ENCODE peak calls at places on chromosomes 5 and 9, in four cellular contexts. D is sigmoid colon, J is BJ, T is HCT116. H is an unnamed sample.

GRCh38 chr5:10199700-10200099 is 50.0 kb downstream of the ATPSCKMT start:
- DNase-seq in D (no peak), J (peak), T (no peak), H (no peak)

GRCh38 chr5:75381456-75381855 is 44.4 kb downstream of the HMGCR start:
- DNase-seq in D (no peak), J (no peak), T (no peak), H (no peak)

GRCh38 chr5:148003226-148003625 is 60.6 kb upstream of the SPINK5 start:
- DNase-seq in D (no peak), J (no peak), T (no peak), H (no peak)

GRCh38 chr5:962386-962785 is 46.2 kb upstream of the NKD2 start:
- DNase-seq in D (no peak), J (no peak), T (no peak), H (no peak)

GRCh38 chr9:16825971-16826370 is 44.5 kb downstream of the BNC2 start:
- DNase-seq in D (no peak), J (peak), T (no peak), H (no peak)

GRCh38 chr9:108151161-108151586 is 661.6 kb upstream of the KLF4 start:
- DNase-seq in D (no peak), J (no peak), T (no peak), H (peak)

GRCh38 chr9:36962721-36963120 is 71.3 kb downstream of the PAX5 start:
- DNase-seq in D (no peak), J (no peak), T (no peak), H (no peak)

GRCh38 chr5:54658014-54658413 is 140.5 kb downstream of the SNX18 start:
- DNase-seq in D (no peak), J (no peak), T (no peak), H (peak)

GRCh38 chr9:21153688-21154608 is 12.3 kb upstream of the IFNW1 start:
- DNase-seq in D (no peak), J (no peak), T (peak), H (peak)

GRCh38 chr5:139004374-139005307 is 129.5 kb upstream of the LRRTM2 start:
- DNase-seq in D (no peak), J (no peak), T (no peak), H (no peak)

GRCh38 chr9:19408316-19408692 is 505 bp upstream of the ACER2 start:
- DNase-seq in D (peak), J (no peak), T (no peak), H (no peak)

GRCh38 chr5:4941957-4942830 is 197.9 kb upstream of the ADAMTS16 start:
- DNase-seq in D (no peak), J (no peak), T (no peak), H (no peak)

GRCh38 chr5:321233-321725 is at the start of gene AHRR:
- DNase-seq in D (no peak), J (no peak), T (no peak), H (peak)

GRCh38 chr5:41843456-41844112 is 26.6 kb downstream of the OXCT1 start:
- DNase-seq in D (no peak), J (no peak), T (peak), H (peak)

GRCh38 chr5:79330071-79330470 is 94.1 kb downstream of the JMY start:
- DNase-seq in D (no peak), J (no peak), T (no peak), H (no peak)

GRCh38 chr5:79329453-79329852 is 93.5 kb downstream of the JMY start:
- DNase-seq in D (no peak), J (no peak), T (no peak), H (no peak)

GRCh38 chr5:79333852-79334557 is 98.1 kb downstream of the JMY start:
- DNase-seq in D (no peak), J (no peak), T (no peak), H (no peak)
- TF ChIP-seq CTCF in D (no peak), J (no peak), T (peak), H (no peak)

GRCh38 chr5:112757468-112758208 is 20.0 kb downstream of the APC start:
- DNase-seq in D (no peak), J (no peak), T (peak), H (peak)
- H3K4me3 ChIP-seq in D (no peak), J (no peak), T (no peak), H (no peak)

DNA sequence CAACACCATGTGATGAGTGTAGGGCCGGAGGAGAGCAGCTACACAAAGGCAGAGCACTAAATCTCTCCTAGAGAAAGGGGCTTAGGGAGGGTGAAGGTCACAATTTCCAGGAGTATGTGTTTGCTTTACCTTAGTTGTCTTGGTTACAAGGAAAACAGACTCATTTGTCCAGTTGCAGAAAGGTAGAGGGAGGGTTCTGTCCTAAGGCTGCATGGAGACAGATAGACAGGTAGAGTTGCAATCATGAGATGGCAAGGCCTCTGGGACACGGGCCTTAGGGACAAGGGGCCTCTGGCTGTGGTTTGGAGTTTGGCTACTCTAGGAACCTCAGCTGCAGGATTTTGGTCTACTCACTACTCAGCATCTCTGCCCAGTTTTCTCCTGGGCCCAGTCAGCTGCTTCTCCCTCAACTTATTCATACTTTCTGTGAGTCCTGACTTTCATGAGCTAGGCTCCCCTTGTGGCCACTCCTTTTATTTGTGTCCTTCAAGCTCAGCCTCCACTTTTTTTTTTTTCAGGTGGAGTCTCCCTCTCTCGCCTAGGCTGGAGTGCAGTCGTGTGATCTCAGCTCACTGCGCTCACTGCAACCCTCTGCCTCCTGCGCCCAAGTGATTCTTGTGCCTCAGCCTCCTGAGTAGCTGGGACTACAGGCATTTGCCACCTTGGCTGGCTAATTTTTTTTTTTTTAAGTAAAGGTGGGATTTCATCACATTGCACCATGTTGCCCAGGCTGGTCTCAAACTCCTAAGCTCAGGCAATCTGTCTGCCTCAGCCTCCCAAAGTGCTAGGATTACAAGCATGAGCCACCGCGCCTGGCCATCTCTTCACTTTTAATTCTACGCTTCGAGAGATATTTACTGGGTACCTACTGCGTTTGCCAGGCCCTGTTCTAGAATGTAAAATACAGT is 76.6 kb downstream of the PTPDC1 start:
- DNase-seq in D (no peak), J (no peak), T (peak), H (no peak)
- TF ChIP-seq CTCF in D (no peak), J (no peak), T (peak), H (peak)

DNA sequence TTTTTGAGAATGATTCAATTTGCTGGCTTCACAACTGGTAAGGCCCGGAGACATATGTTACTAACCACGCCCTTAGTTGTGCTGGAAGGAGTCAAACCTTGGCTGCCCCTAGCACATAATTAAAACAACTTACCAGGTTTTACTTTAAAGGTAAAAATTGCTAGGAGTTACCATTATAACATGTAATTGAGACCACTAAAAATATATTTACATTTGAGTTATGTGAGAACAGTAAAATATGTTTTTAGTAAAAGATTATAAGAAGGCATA is 435.6 kb upstream of the CDH9 start:
- DNase-seq in D (no peak), J (no peak), T (no peak), H (no peak)
- H3K4me3 ChIP-seq in D (no peak), J (no peak), T (no peak), H (no peak)

GRCh38 chr9:93086445-93087224 is 9.4 kb upstream of the CARD19 start:
- DNase-seq in D (peak), J (no peak), T (no peak), H (no peak)

GRCh38 chr9:93083592-93084470 is 12.2 kb upstream of the CARD19 start:
- DNase-seq in D (peak), J (no peak), T (no peak), H (no peak)

GRCh38 chr9:93082841-93083411 is 13.1 kb upstream of the CARD19 start:
- DNase-seq in D (peak), J (no peak), T (no peak), H (no peak)

GRCh38 chr9:93085676-93086075 is 10.3 kb upstream of the CARD19 start:
- DNase-seq in D (peak), J (no peak), T (no peak), H (no peak)

GRCh38 chr9:93084471-93084881 is 11.5 kb upstream of the CARD19 start:
- DNase-seq in D (peak), J (no peak), T (no peak), H (no peak)
- TF ChIP-seq CTCF in D (no peak), J (no peak), T (no peak), H (no peak)

GRCh38 chr9:138075496-138075895 is 197.9 kb downstream of the CACNA1B start:
- DNase-seq in D (peak), J (no peak), T (no peak), H (no peak)

GRCh38 chr9:138075961-138076649 is 198.5 kb downstream of the CACNA1B start:
- DNase-seq in D (no peak), J (no peak), T (no peak), H (no peak)

GRCh38 chr9:138073408-138073807 is 195.8 kb downstream of the CACNA1B start:
- DNase-seq in D (no peak), J (no peak), T (no peak), H (no peak)

GRCh38 chr9:138073808-138074207 is 196.2 kb downstream of the CACNA1B start:
- DNase-seq in D (no peak), J (no peak), T (no peak), H (no peak)

GRCh38 chr9:138074516-138074915 is 196.9 kb downstream of the CACNA1B start:
- DNase-seq in D (no peak), J (no peak), T (no peak), H (no peak)
- H3K4me3 ChIP-seq in D (no peak), J (no peak), T (no peak), H (no peak)

GRCh38 chr9:109903515-109904138 is 123.6 kb downstream of the PALM2AKAP2 start:
- DNase-seq in D (peak), J (no peak), T (peak), H (peak)
- TF ChIP-seq CTCF in D (peak), J (peak), T (peak), H (peak)

GRCh38 chr9:91483189-91483691 is 59.6 kb upstream of the NFIL3 start:
- DNase-seq in D (no peak), J (no peak), T (no peak), H (no peak)
- H3K4me3 ChIP-seq in D (no peak), J (no peak), T (no peak), H (no peak)

H was measured in mammary epithelial cell.